ENCODE peak calls at places on chromosomes 6 and 20, in ten cellular contexts. N is EH; S is activated T-cell treated with anti-CD3 and anti-CD28 coated beads, Interleukin-2, amount 50 U/mL, for 4 hours; W is CD8-positive, alpha-beta T cell; G is pancreas; X is RPMI8226; Q is T-helper 1 cell; D is GM23248; K is activated gamma-delta T cell treated with Interleukin-2 at 50 U/mL for 16 hours; U is ovary. E is an unnamed sample.

GRCh38 chr6:133890941-133891813 is 2.3 kb downstream of the TCF21 start:
- DNase-seq in N (peak; percentile 21), S (no peak), W (no peak), G (no peak), X (no peak), Q (no peak), D (peak; percentile 51), K (no peak), U (peak; percentile 80), E (peak; percentile 2)

GRCh38 chr6:138987299-138987642 is 782 bp downstream of the REPS1 start:
- DNase-seq in N (no peak), S (no peak), W (no peak), G (peak; percentile 35), X (no peak), Q (no peak), D (no peak), K (no peak), U (peak; percentile 40), E (peak; percentile 3)

GRCh38 chr20:20950620-20951019 is 155.5 kb downstream of the LINC00237 start:
- DNase-seq in N (no peak), S (no peak), W (no peak), G (no peak), X (no peak), Q (no peak), D (no peak), K (no peak), U (no peak), E (no peak)

GRCh38 chr6:45742591-45742990 is 273.1 kb downstream of the CLIC5 start:
- DNase-seq in N (no peak), S (no peak), W (no peak), G (no peak), X (no peak), Q (no peak), D (no peak), K (no peak), U (no peak), E (no peak)

GRCh38 chr6:87151786-87152527 is 3.4 kb upstream of the ZNF292 start:
- DNase-seq in N (peak; percentile 67), S (peak; percentile 69), W (peak; percentile 62), G (peak; percentile 51), X (peak; percentile 41), Q (peak; percentile 47), D (peak; percentile 75), K (peak; percentile 65), U (peak; percentile 82), E (peak; percentile 70)

GRCh38 chr6:119350202-119351004 is 842 bp upstream of the MAN1A1 start:
- DNase-seq in N (peak; percentile 33), S (peak; percentile 25), W (peak; percentile 10), G (peak; percentile 16), X (peak; percentile 44), Q (peak; percentile 23), D (peak; percentile 90), K (no peak), U (no peak), E (no peak)

GRCh38 chr20:34199183-34199582 is 42.0 kb upstream of the ASIP start:
- DNase-seq in N (no peak), S (no peak), W (no peak), G (no peak), X (no peak), Q (no peak), D (peak; percentile 24), K (no peak), U (no peak), E (no peak)

GRCh38 chr6:139960676-139961075 is 586.2 kb upstream of the CITED2 start:
- DNase-seq in N (no peak), S (no peak), W (no peak), G (no peak), X (no peak), Q (no peak), D (no peak), K (no peak), U (no peak), E (no peak)

GRCh38 chr6:143183735-143184134 is 123.0 kb downstream of the AIG1 start:
- DNase-seq in N (no peak), S (no peak), W (no peak), G (no peak), X (no peak), Q (no peak), D (no peak), K (no peak), U (no peak), E (no peak)

GRCh38 chr6:40671338-40672050 is 84.3 kb upstream of the LRFN2 start:
- DNase-seq in N (no peak), S (no peak), W (no peak), G (peak; percentile 29), X (peak; percentile 99), Q (no peak), D (no peak), K (no peak), U (no peak), E (no peak)

GRCh38 chr6:31659649-31660223 is 842 bp downstream of the C6orf47 start:
- DNase-seq in N (peak; percentile 53), S (no peak), W (no peak), G (peak; percentile 23), X (peak; percentile 40), Q (no peak), D (peak; percentile 64), K (no peak), U (no peak), E (no peak)

GRCh38 chr20:859661-860294 is 26.3 kb downstream of the FAM110A start:
- DNase-seq in N (peak; percentile 16), S (no peak), W (no peak), G (no peak), X (no peak), Q (no peak), D (peak; percentile 75), K (no peak), U (no peak), E (no peak)

GRCh38 chr6:135592276-135592675 is 94.7 kb upstream of the AHI1 start:
- DNase-seq in N (peak; percentile 70), S (no peak), W (no peak), G (no peak), X (no peak), Q (no peak), D (no peak), K (no peak), U (no peak), E (no peak)

GRCh38 chr6:89260832-89261231 is 43.7 kb upstream of the GABRR1 start:
- DNase-seq in N (no peak), S (no peak), W (no peak), G (no peak), X (peak; percentile 22), Q (no peak), D (peak; percentile 12), K (no peak), U (no peak), E (no peak)

GRCh38 chr6:20846602-20847028 is 312.4 kb downstream of the CDKAL1 start:
- DNase-seq in N (peak; percentile 35), S (no peak), W (no peak), G (no peak), X (no peak), Q (no peak), D (no peak), K (no peak), U (no peak), E (no peak)

GRCh38 chr6:23659125-23659524 is 466.9 kb upstream of the NRSN1 start:
- DNase-seq in N (no peak), S (no peak), W (no peak), G (no peak), X (no peak), Q (no peak), D (peak; percentile 9), K (no peak), U (no peak), E (no peak)

GRCh38 chr6:158472453-158472852 is 87.4 kb upstream of the TMEM181 start:
- DNase-seq in N (no peak), S (no peak), W (no peak), G (no peak), X (no peak), Q (no peak), D (no peak), K (no peak), U (no peak), E (no peak)

GRCh38 chr20:25540273-25540672 is 45.1 kb downstream of the NINL start:
- DNase-seq in N (peak; percentile 38), S (no peak), W (no peak), G (no peak), X (peak; percentile 50), Q (no peak), D (peak; percentile 76), K (no peak), U (no peak), E (no peak)

GRCh38 chr20:35772563-35773058 is 796 bp downstream of the PHF20 start:
- DNase-seq in N (no peak), S (no peak), W (no peak), G (no peak), X (no peak), Q (no peak), D (peak; percentile 12), K (no peak), U (no peak), E (no peak)

GRCh38 chr6:164690241-164690640 is 619.2 kb downstream of the C6orf118 start:
- DNase-seq in N (no peak), S (no peak), W (no peak), G (no peak), X (no peak), Q (no peak), D (no peak), K (no peak), U (no peak), E (no peak)

GRCh38 chr6:24419526-24419925 is 16.8 kb downstream of the MRS2 start:
- DNase-seq in N (no peak), S (no peak), W (no peak), G (no peak), X (no peak), Q (no peak), D (no peak), K (no peak), U (no peak), E (no peak)

GRCh38 chr6:53326372-53327016 is 22.3 kb downstream of the ELOVL5 start:
- DNase-seq in N (peak; percentile 99), S (no peak), W (no peak), G (peak; percentile 42), X (no peak), Q (no peak), D (peak; percentile 98), K (no peak), U (peak; percentile 61), E (no peak)

GRCh38 chr6:158332237-158332636 is 20.0 kb downstream of the TULP4 start:
- DNase-seq in N (no peak), S (no peak), W (no peak), G (no peak), X (no peak), Q (no peak), D (no peak), K (no peak), U (no peak), E (no peak)

GRCh38 chr6:105492706-105493673 is 90.1 kb upstream of the PREP start:
- DNase-seq in N (peak; percentile 68), S (no peak), W (no peak), G (no peak), X (peak; percentile 49), Q (no peak), D (no peak), K (no peak), U (no peak), E (no peak)

GRCh38 chr6:158926429-158926828 is 73.6 kb downstream of the RSPH3 start:
- DNase-seq in N (peak; percentile 82), S (no peak), W (no peak), G (no peak), X (no peak), Q (no peak), D (peak; percentile 74), K (no peak), U (no peak), E (no peak)